ENCODE peak calls at places on chromosomes 13 and 19, in ten cellular contexts. D is fibroblast of pulmonary artery; Z is psoas muscle; I is AG04450; Q is upper lobe of left lung; N is cardiac muscle cell; T is coronary artery; E is effector memory CD4-positive, alpha-beta T cell; U is fibroblast of lung; O is left ventricle myocardium inferior. Y is an unnamed sample.

GRCh38 chr19:47729799-47730520 is 15.4 kb upstream of the NOP53 start:
- DNase-seq in D (peak), Z (peak), I (no peak), Q (peak), N (peak), T (no peak), E (no peak), U (peak), O (peak), Y (no peak)

GRCh38 chr13:114044486-114044885 is 70.6 kb upstream of the C13orf46 start:
- DNase-seq in D (peak), Z (no peak), I (no peak), Q (no peak), N (no peak), T (no peak), E (no peak), U (peak), O (no peak), Y (peak)

GRCh38 chr13:51844862-51845573 is at the start of gene TMEM272:
- DNase-seq in D (peak), Z (peak), I (no peak), Q (peak), N (peak), T (no peak), E (no peak), U (peak), O (peak), Y (peak)

GRCh38 chr19:55536951-55537740 is at the start of gene SBK2:
- DNase-seq in D (no peak), Z (no peak), I (no peak), Q (no peak), N (peak), T (no peak), E (no peak), U (no peak), O (no peak), Y (no peak)

GRCh38 chr13:106680796-106681482 is 113.0 kb upstream of the ARGLU1 start:
- DNase-seq in D (no peak), Z (no peak), I (no peak), Q (no peak), N (no peak), T (no peak), E (no peak), U (no peak), O (no peak), Y (no peak)

GRCh38 chr19:33660426-33661160 is 38.8 kb downstream of the CHST8 start:
- DNase-seq in D (no peak), Z (no peak), I (no peak), Q (no peak), N (no peak), T (peak), E (no peak), U (no peak), O (no peak), Y (no peak)

GRCh38 chr13:101429733-101430132 is 13.4 kb upstream of the NALCN start:
- DNase-seq in D (no peak), Z (no peak), I (no peak), Q (no peak), N (no peak), T (no peak), E (no peak), U (peak), O (no peak), Y (no peak)

GRCh38 chr19:36213793-36214387 is 575 bp downstream of the ZNF565 start:
- DNase-seq in D (peak), Z (no peak), I (no peak), Q (no peak), N (no peak), T (no peak), E (no peak), U (peak), O (no peak), Y (no peak)

GRCh38 chr19:23802290-23802689 is 43.6 kb upstream of the ZNF681 start:
- DNase-seq in D (no peak), Z (no peak), I (no peak), Q (no peak), N (no peak), T (no peak), E (no peak), U (no peak), O (no peak), Y (no peak)

GRCh38 chr19:17466487-17466850 is 3.9 kb upstream of the SLC27A1 start:
- DNase-seq in D (no peak), Z (no peak), I (no peak), Q (no peak), N (no peak), T (no peak), E (no peak), U (no peak), O (no peak), Y (no peak)

GRCh38 chr13:113723400-113724015 is 35.5 kb upstream of the TMEM255B start:
- DNase-seq in D (no peak), Z (no peak), I (no peak), Q (no peak), N (no peak), T (no peak), E (no peak), U (no peak), O (no peak), Y (no peak)

GRCh38 chr13:75279834-75280369 is 202.1 kb downstream of the TBC1D4 start:
- DNase-seq in D (no peak), Z (no peak), I (no peak), Q (no peak), N (no peak), T (no peak), E (no peak), U (no peak), O (no peak), Y (no peak)

GRCh38 chr13:24038405-24038804 is 122.1 kb upstream of the SPATA13 start:
- DNase-seq in D (peak), Z (no peak), I (no peak), Q (no peak), N (no peak), T (no peak), E (no peak), U (peak), O (no peak), Y (no peak)

GRCh38 chr13:63954683-63955082 is 2539.0 kb upstream of the PCDH20 start:
- DNase-seq in D (no peak), Z (no peak), I (no peak), Q (no peak), N (no peak), T (no peak), E (no peak), U (no peak), O (no peak), Y (no peak)

GRCh38 chr13:49218493-49219051 is 1.6 kb upstream of the MLNR start:
- DNase-seq in D (no peak), Z (no peak), I (no peak), Q (no peak), N (peak), T (no peak), E (no peak), U (peak), O (no peak), Y (no peak)

GRCh38 chr19:39607021-39607420 is 4.7 kb downstream of the LGALS13 start:
- DNase-seq in D (no peak), Z (no peak), I (no peak), Q (no peak), N (no peak), T (no peak), E (no peak), U (no peak), O (no peak), Y (no peak)

GRCh38 chr13:47521895-47522487 is 479.1 kb downstream of the SUCLA2 start:
- DNase-seq in D (no peak), Z (no peak), I (no peak), Q (no peak), N (no peak), T (no peak), E (no peak), U (no peak), O (no peak), Y (no peak)

GRCh38 chr19:45767881-45768643 is 990 bp downstream of the SIX5 start:
- DNase-seq in D (peak), Z (peak), I (no peak), Q (peak), N (peak), T (no peak), E (no peak), U (peak), O (peak), Y (peak)

GRCh38 chr19:7292352-7292949 is 1.8 kb downstream of the INSR start:
- DNase-seq in D (no peak), Z (no peak), I (no peak), Q (no peak), N (no peak), T (no peak), E (no peak), U (no peak), O (no peak), Y (no peak)

GRCh38 chr19:46753420-46754155 is 7.3 kb upstream of the STRN4 start:
- DNase-seq in D (no peak), Z (peak), I (no peak), Q (peak), N (peak), T (no peak), E (peak), U (no peak), O (peak), Y (no peak)

GRCh38 chr19:55041627-55042343 is 3.7 kb upstream of the GP6 start:
- DNase-seq in D (no peak), Z (no peak), I (no peak), Q (no peak), N (no peak), T (no peak), E (no peak), U (no peak), O (no peak), Y (no peak)

GRCh38 chr19:12955996-12956395 is 1.0 kb downstream of the GADD45GIP1 start:
- DNase-seq in D (no peak), Z (no peak), I (no peak), Q (no peak), N (no peak), T (no peak), E (no peak), U (no peak), O (no peak), Y (no peak)

GRCh38 chr13:104450006-104450405 is 1383.8 kb upstream of the SLC10A2 start:
- DNase-seq in D (no peak), Z (no peak), I (no peak), Q (no peak), N (no peak), T (no peak), E (no peak), U (no peak), O (no peak), Y (no peak)

GRCh38 chr19:20271215-20271926 is 104.4 kb downstream of the ZNF486 start:
- DNase-seq in D (no peak), Z (no peak), I (no peak), Q (peak), N (no peak), T (no peak), E (no peak), U (no peak), O (no peak), Y (no peak)

GRCh38 chr13:74134777-74135305 is 637 bp upstream of the KLF12 start:
- DNase-seq in D (no peak), Z (peak), I (no peak), Q (peak), N (peak), T (peak), E (peak), U (no peak), O (peak), Y (no peak)
- H3K4me3 ChIP-seq in D (peak), Z (peak), I (peak), Q (peak), N (peak), T (peak), E (peak), U (peak), O (peak), Y (peak)

DNA sequence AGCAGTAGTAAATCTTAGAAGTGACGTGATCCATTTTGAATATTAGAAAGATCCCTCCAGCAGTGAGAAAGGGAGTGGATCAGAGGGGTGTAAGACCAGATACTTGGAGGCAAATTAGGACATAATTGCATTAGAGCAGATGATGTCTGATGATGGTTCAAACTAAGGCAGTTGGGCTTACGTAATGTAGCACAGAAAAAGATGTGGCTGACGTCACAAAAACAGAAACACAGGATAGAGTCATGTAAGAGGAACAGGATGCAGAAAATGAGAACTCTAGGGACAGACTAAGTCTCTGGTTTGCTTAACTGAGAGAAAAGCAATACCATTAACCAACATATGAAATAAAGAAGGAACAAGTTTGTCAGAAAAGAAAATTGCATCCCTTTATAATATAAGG is 392.5 kb upstream of the DACH1 start:
- DNase-seq in D (no peak), Z (no peak), I (no peak), Q (no peak), N (no peak), T (no peak), E (no peak), U (no peak), O (no peak), Y (no peak)
- H3K4me3 ChIP-seq in D (no peak), Z (no peak), I (no peak), Q (no peak), N (no peak), T (no peak), E (no peak), U (no peak), O (no peak), Y (no peak)

GRCh38 chr13:40979232-40979631 is 39.9 kb downstream of the ELF1 start:
- DNase-seq in D (no peak), Z (no peak), I (no peak), Q (no peak), N (no peak), T (no peak), E (no peak), U (no peak), O (no peak), Y (no peak)

GRCh38 chr13:40981361-40981760 is 37.8 kb downstream of the ELF1 start:
- DNase-seq in D (peak), Z (no peak), I (no peak), Q (no peak), N (no peak), T (no peak), E (no peak), U (no peak), O (no peak), Y (peak)

GRCh38 chr13:40981949-40982348 is 37.2 kb downstream of the ELF1 start:
- DNase-seq in D (no peak), Z (no peak), I (no peak), Q (no peak), N (no peak), T (no peak), E (no peak), U (no peak), O (no peak), Y (no peak)

GRCh38 chr13:40982772-40983171 is 36.3 kb downstream of the ELF1 start:
- DNase-seq in D (peak), Z (no peak), I (no peak), Q (peak), N (peak), T (no peak), E (peak), U (peak), O (no peak), Y (peak)

GRCh38 chr13:40980466-40980865 is 38.6 kb downstream of the ELF1 start:
- DNase-seq in D (no peak), Z (no peak), I (no peak), Q (no peak), N (no peak), T (no peak), E (no peak), U (no peak), O (no peak), Y (no peak)
- H3K4me3 ChIP-seq in D (peak), Z (peak), I (no peak), Q (peak), N (no peak), T (peak), E (peak), U (peak), O (peak), Y (no peak)

DNA sequence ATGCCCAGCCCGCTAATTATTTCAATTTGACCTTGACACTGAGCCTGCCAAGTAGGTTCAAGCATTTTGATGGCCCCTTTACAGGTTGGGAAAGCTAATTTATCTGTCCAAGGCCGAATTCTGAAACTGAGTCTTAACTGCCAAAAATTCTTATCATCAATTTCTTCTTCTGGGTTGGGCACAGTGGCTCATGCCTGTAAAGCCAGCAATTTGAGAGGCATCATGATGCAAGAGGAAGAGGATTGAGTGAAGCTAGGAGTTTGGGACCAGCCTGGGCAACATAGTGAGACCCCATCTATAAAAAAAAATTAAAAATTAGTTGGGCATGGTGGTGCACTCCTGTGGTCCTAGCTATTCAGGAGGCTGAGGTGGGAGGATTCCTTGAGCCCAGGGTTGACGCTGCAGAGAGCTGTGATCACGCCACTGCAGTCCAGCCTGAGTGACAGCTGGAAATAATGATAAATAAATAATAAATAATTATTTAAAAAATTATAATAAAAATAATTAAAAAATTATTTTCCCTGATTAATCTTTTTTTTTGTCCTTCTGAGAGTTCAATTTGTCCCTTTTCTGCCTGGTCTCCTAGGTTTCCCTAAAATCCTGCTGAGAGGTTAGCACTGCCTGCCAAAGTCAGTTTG is 1.3 kb upstream of the LDLR start:
- DNase-seq in D (no peak), Z (no peak), I (no peak), Q (no peak), N (no peak), T (no peak), E (no peak), U (no peak), O (no peak), Y (no peak)
- H3K4me3 ChIP-seq in D (peak), Z (no peak), I (no peak), Q (no peak), N (no peak), T (no peak), E (no peak), U (no peak), O (no peak), Y (no peak)